ENCODE peak calls at places on chromosomes 5 and 9, in five cellular contexts. B, C, Q, E and W are unnamed samples.

GRCh38 chr5:166505546-166505945 is 1785.9 kb upstream of the WWC1 start:
- DNase-seq in Q (no peak), B (no peak), C (no peak), E (no peak), W (no peak)

GRCh38 chr5:142276517-142276916 is 48.3 kb downstream of the SPRY4 start:
- DNase-seq in E (no peak), C (no peak), B (no peak), Q (no peak), W (no peak)

GRCh38 chr5:178487911-178488310 is 102.3 kb downstream of the COL23A1 start:
- DNase-seq in C (no peak), B (no peak), E (no peak), Q (no peak), W (no peak)

GRCh38 chr9:135336722-135337490 is 142.7 kb upstream of the PPP1R26 start:
- DNase-seq in B (no peak), Q (no peak), C (no peak), E (no peak), W (no peak)

GRCh38 chr9:68780735-68781134 is 75.7 kb downstream of the PIP5K1B start:
- DNase-seq in C (no peak), Q (no peak), E (no peak), B (no peak), W (peak)

GRCh38 chr9:5982352-5982751 is 33.1 kb downstream of the RANBP6 start:
- DNase-seq in B (no peak), Q (no peak), C (no peak), E (no peak), W (no peak)

GRCh38 chr9:133125706-133126696 is 5.0 kb upstream of the RALGDS start:
- DNase-seq in E (no peak), C (peak), Q (no peak), B (no peak), W (peak)

GRCh38 chr9:74940600-74940999 is 12.1 kb downstream of the C9orf40 start:
- DNase-seq in B (no peak), E (no peak), Q (no peak), C (peak), W (peak)

GRCh38 chr5:56350595-56351170 is 117.6 kb upstream of the ANKRD55 start:
- DNase-seq in Q (no peak), E (peak), B (peak), C (peak), W (peak)

GRCh38 chr9:125522328-125522725 is 184.7 kb downstream of the MAPKAP1 start:
- DNase-seq in B (no peak), E (no peak), Q (no peak), C (peak), W (peak)

GRCh38 chr9:120733190-120733589 is 18.9 kb upstream of the MEGF9 start:
- DNase-seq in E (no peak), B (peak), Q (peak), C (no peak), W (no peak)